ENCODE peak calls at places on chromosomes 16 and 17, in four cellular contexts. One of them, this sample, is unnamed.

GRCh38 chr16:56589141-56590039 is at the start of gene MT3:
- DNase-seq in IMR-90: no peak
- DNase-seq in H9: peak
- DNase-seq in neuronal stem cell: no peak
- DNase-seq in this sample: no peak

GRCh38 chr17:68684860-68685493 is 83.8 kb upstream of the FAM20A start:
- DNase-seq in IMR-90: no peak
- DNase-seq in H9: no peak
- DNase-seq in neuronal stem cell: no peak
- DNase-seq in this sample: no peak

GRCh38 chr17:57286372-57287105 is 30.2 kb downstream of the MSI2 start:
- DNase-seq in IMR-90: no peak
- DNase-seq in H9: no peak
- DNase-seq in neuronal stem cell: peak
- DNase-seq in this sample: no peak

GRCh38 chr17:72953621-72954020 is 138.9 kb downstream of the SLC39A11 start:
- DNase-seq in IMR-90: no peak
- DNase-seq in H9: no peak
- DNase-seq in neuronal stem cell: no peak
- DNase-seq in this sample: no peak

GRCh38 chr16:87971933-87972332 is 20.7 kb downstream of the BANP start:
- DNase-seq in IMR-90: no peak
- DNase-seq in H9: no peak
- DNase-seq in neuronal stem cell: no peak
- DNase-seq in this sample: no peak

GRCh38 chr17:27569257-27569722 is 61.7 kb upstream of the LGALS9 start:
- DNase-seq in IMR-90: peak
- DNase-seq in H9: peak
- DNase-seq in neuronal stem cell: peak
- DNase-seq in this sample: no peak

GRCh38 chr16:11392041-11392581 is 46.9 kb downstream of the RMI2 start:
- DNase-seq in IMR-90: no peak
- DNase-seq in H9: no peak
- DNase-seq in neuronal stem cell: no peak
- DNase-seq in this sample: no peak

GRCh38 chr16:7492122-7492521 is 159.5 kb downstream of the RBFOX1 start:
- DNase-seq in IMR-90: no peak
- DNase-seq in H9: no peak
- DNase-seq in neuronal stem cell: peak
- DNase-seq in this sample: no peak

GRCh38 chr16:57475711-57476339 is 10.5 kb downstream of the DOK4 start:
- DNase-seq in IMR-90: peak
- DNase-seq in H9: peak
- DNase-seq in neuronal stem cell: no peak
- DNase-seq in this sample: peak

GRCh38 chr16:85956426-85956825 is 57.5 kb downstream of the IRF8 start:
- DNase-seq in IMR-90: no peak
- DNase-seq in H9: no peak
- DNase-seq in neuronal stem cell: no peak
- DNase-seq in this sample: no peak

GRCh38 chr17:927611-928461 is 51.7 kb downstream of the NXN start:
- DNase-seq in IMR-90: peak
- DNase-seq in H9: no peak
- DNase-seq in neuronal stem cell: no peak
- DNase-seq in this sample: peak

GRCh38 chr17:64150237-64151015 is 20.5 kb upstream of the ERN1 start:
- DNase-seq in IMR-90: no peak
- DNase-seq in H9: no peak
- DNase-seq in neuronal stem cell: no peak
- DNase-seq in this sample: no peak

GRCh38 chr16:5903153-5903552 is 805.6 kb upstream of the EEF2KMT start:
- DNase-seq in IMR-90: no peak
- DNase-seq in H9: no peak
- DNase-seq in neuronal stem cell: no peak
- DNase-seq in this sample: no peak

GRCh38 chr16:53849585-53849984 is 145.6 kb downstream of the FTO start:
- DNase-seq in IMR-90: no peak
- DNase-seq in H9: no peak
- DNase-seq in neuronal stem cell: no peak
- DNase-seq in this sample: no peak

GRCh38 chr17:35294756-35295155 is 51.9 kb downstream of the SLFN5 start:
- DNase-seq in IMR-90: no peak
- DNase-seq in H9: no peak
- DNase-seq in neuronal stem cell: no peak
- DNase-seq in this sample: no peak

DNA sequence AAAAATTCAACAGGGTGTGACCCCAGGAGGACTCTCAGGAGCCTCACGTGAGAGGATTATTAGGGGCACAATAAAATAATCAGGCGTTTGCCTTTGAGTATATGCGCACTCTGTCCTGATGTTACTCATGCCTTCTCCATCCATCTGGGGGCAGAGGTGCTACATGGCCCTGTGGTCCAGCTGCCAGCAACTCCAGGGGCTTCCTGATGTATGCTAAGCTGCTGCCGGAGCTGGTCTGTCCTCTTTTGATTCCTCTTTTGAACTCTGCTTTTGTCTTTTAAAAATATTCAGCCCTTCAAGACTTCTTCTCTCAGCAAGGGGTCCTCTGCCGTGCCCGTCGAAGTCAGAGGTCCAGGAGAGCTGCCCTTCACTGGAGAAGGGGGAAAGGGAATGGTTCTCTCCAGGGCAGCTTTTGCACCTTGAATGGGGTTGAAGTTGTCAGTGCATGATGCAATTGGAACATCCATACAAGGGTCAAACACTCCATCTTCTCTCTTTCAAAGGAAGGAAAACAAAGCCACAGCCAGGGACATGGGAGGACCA is 431.4 kb downstream of the SHISA9 start:
- DNase-seq in IMR-90: no peak
- DNase-seq in H9: peak
- DNase-seq in neuronal stem cell: no peak
- DNase-seq in this sample: no peak
- H2BK15ac ChIP-seq in IMR-90: no peak
- H2BK15ac ChIP-seq in H9: no peak
- H2BK15ac ChIP-seq in neuronal stem cell: no peak
- H2BK15ac ChIP-seq in this sample: no peak

DNA sequence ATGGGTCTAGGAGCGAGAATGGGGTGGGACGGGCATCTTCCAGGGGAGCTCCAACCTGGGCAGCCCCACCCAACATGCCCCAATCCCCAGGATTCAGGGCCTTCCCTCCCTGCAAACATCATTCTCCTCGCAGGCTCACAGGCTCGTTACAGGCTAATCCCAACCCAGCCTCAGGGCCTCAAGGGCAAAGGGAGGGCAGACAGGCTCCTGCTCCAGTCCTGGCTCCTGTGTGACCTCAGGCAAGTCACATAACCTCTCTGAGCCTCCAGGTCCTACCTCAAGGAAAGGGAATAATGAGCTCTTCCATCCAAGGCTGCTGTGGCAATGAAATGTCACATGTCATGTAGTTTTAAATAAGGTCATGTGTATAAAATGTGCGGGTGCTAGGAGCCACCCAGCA is 186.5 kb upstream of the TNRC6C start:
- DNase-seq in IMR-90: no peak
- DNase-seq in H9: no peak
- DNase-seq in neuronal stem cell: no peak
- DNase-seq in this sample: no peak
- H2BK15ac ChIP-seq in IMR-90: no peak
- H2BK15ac ChIP-seq in H9: no peak
- H2BK15ac ChIP-seq in neuronal stem cell: peak
- H2BK15ac ChIP-seq in this sample: no peak

DNA sequence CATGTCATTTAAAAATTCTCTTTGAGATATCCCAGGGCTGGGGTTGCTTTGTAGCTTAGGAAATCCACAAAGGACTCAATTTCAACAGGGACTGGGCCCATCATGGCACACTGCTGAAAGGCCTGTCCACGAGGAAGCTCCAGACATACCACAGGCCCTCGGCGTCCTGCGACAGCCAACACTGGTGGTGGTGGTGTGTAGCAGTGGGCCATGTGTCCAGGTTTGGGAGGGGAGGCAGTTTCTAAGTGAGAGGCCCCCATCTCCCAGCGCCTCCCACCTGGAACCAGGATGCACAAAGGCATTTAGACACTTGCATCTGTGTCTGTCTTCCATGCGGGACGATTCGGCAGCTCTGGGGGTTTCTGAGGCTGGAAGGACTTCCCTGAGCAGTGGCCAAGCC is 65.2 kb upstream of the ZNF423 start:
- DNase-seq in IMR-90: no peak
- DNase-seq in H9: no peak
- DNase-seq in neuronal stem cell: no peak
- DNase-seq in this sample: no peak
- H2BK15ac ChIP-seq in IMR-90: no peak
- H2BK15ac ChIP-seq in H9: no peak
- H2BK15ac ChIP-seq in neuronal stem cell: peak
- H2BK15ac ChIP-seq in this sample: no peak

GRCh38 chr17:3766783-3767182 is 34.2 kb downstream of the ITGAE start:
- DNase-seq in IMR-90: no peak
- DNase-seq in H9: no peak
- DNase-seq in neuronal stem cell: no peak
- DNase-seq in this sample: no peak
- H2BK15ac ChIP-seq in IMR-90: no peak
- H2BK15ac ChIP-seq in H9: no peak
- H2BK15ac ChIP-seq in neuronal stem cell: no peak
- H2BK15ac ChIP-seq in this sample: no peak

GRCh38 chr17:60146206-60146605 is 3.6 kb upstream of the CA4 start:
- DNase-seq in IMR-90: no peak
- DNase-seq in H9: no peak
- DNase-seq in neuronal stem cell: no peak
- DNase-seq in this sample: no peak

GRCh38 chr17:60139438-60140285 is 10.1 kb upstream of the CA4 start:
- DNase-seq in IMR-90: peak
- DNase-seq in H9: peak
- DNase-seq in neuronal stem cell: peak
- DNase-seq in this sample: peak

GRCh38 chr17:60145006-60145935 is 4.5 kb upstream of the CA4 start:
- DNase-seq in IMR-90: no peak
- DNase-seq in H9: peak
- DNase-seq in neuronal stem cell: peak
- DNase-seq in this sample: no peak

GRCh38 chr17:60141111-60142018 is 8.4 kb upstream of the CA4 start:
- DNase-seq in IMR-90: peak
- DNase-seq in H9: no peak
- DNase-seq in neuronal stem cell: no peak
- DNase-seq in this sample: peak

DNA sequence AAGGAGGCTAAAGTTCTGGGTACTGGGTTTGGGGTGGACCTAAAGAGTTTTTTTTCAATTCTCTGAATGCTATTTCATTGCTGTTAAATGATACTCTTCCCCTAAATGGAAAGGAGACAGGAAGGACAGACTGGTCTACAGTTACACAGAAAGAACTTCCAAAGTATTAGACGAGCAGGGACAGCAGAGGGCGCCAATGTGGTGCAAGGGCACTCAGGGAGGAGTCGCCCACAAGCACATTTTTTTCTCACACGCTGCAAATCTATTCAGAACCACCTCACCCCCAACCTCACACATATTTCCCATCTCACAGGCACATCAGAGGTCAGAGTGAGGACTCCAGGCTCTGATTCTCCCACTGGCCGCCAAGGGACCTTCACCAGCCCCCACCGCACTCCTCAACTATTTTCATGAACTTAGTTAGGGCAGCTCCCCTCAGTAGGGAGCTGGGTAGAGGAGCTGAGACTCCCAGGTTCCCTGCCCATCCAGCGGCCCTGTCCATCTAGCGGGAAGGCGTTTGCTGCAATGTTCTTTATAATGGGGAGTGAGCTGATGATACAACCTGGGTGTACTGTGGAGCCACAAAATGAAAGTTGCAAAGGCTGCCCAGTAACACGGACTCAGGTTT is 6.8 kb upstream of the CA4 start:
- DNase-seq in IMR-90: peak
- DNase-seq in H9: peak
- DNase-seq in neuronal stem cell: peak
- DNase-seq in this sample: peak
- H2BK15ac ChIP-seq in IMR-90: no peak
- H2BK15ac ChIP-seq in H9: no peak
- H2BK15ac ChIP-seq in neuronal stem cell: no peak
- H2BK15ac ChIP-seq in this sample: no peak

DNA sequence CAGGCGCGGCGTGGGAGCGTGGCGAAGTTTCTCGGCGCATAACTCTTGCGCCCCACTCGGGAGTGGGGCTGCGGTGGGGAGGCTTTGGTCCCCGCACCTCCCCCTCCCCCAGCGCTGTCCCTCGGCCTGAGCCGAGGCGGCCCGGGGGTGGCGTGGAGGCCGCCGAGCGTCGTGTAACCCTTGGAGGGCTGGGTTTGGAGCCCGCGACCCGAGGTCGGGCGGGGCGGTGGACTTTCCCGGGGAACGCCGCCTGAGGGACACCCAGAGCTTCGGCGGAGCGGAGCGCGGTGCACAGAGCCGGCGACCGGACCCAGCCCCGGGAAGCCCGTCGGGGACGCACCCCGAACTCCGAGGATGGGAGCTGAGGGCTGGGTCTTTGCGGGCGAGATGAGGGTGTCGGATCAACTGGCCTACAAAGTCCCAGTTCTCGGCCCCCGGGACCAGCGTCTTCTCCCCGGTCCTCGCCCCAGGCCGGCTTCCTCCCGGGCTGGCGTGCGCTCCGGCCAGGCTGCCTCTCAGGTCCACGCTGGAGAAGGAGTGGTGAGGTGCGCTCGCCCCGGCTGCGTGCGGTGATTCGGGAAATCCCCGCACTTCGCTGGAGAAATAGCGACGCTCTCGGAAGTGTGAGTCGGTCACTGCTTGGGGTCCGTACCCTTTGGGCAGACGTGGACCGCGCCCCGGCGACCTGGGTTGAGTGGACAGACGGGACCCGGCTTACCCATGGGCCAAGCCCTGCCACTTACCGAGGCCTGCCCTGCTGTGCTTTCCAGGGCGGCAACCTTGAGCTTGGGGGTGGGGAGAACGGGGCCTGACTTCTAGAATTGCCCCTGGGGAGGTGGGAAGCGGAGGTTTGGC is 168.4 kb downstream of the RAB11FIP4 start:
- DNase-seq in IMR-90: no peak
- DNase-seq in H9: no peak
- DNase-seq in neuronal stem cell: no peak
- DNase-seq in this sample: peak
- H2BK15ac ChIP-seq in IMR-90: peak
- H2BK15ac ChIP-seq in H9: no peak
- H2BK15ac ChIP-seq in neuronal stem cell: no peak
- H2BK15ac ChIP-seq in this sample: peak

GRCh38 chr17:2120550-2121335 is 65.8 kb downstream of the HIC1 start:
- DNase-seq in IMR-90: peak
- DNase-seq in H9: no peak
- DNase-seq in neuronal stem cell: no peak
- DNase-seq in this sample: no peak
- H2BK15ac ChIP-seq in IMR-90: peak
- H2BK15ac ChIP-seq in H9: no peak
- H2BK15ac ChIP-seq in neuronal stem cell: no peak
- H2BK15ac ChIP-seq in this sample: no peak

GRCh38 chr16:68237243-68238028 is 1.5 kb upstream of the ESRP2 start:
- DNase-seq in IMR-90: peak
- DNase-seq in H9: peak
- DNase-seq in neuronal stem cell: peak
- DNase-seq in this sample: peak
- H2BK15ac ChIP-seq in IMR-90: peak
- H2BK15ac ChIP-seq in H9: no peak
- H2BK15ac ChIP-seq in neuronal stem cell: peak
- H2BK15ac ChIP-seq in this sample: peak

GRCh38 chr17:42188749-42189650 is 3.7 kb upstream of the HCRT start:
- DNase-seq in IMR-90: no peak
- DNase-seq in H9: no peak
- DNase-seq in neuronal stem cell: no peak
- DNase-seq in this sample: no peak
- H2BK15ac ChIP-seq in IMR-90: no peak
- H2BK15ac ChIP-seq in H9: no peak
- H2BK15ac ChIP-seq in neuronal stem cell: no peak
- H2BK15ac ChIP-seq in this sample: no peak